ENCODE peak calls at places on chromosomes 3 and 15, in ten cellular contexts. F is uterus, L is tibial artery, W is testis, D is right atrium auricular region, P is fibroblast of lung, H is stomach, S is Panc1, B is A549, I is adrenal gland. G is an unnamed sample.

GRCh38 chr3:126142652-126143051 is 37.7 kb downstream of the ALDH1L1 start:
- DNase-seq in F (no peak), L (no peak), W (no peak), D (no peak), P (no peak), H (no peak), S (no peak), B (no peak), I (no peak), G (no peak)

GRCh38 chr3:58008140-58009025 is at the start of gene FLNB:
- DNase-seq in F (peak; percentile 72), L (peak; percentile 85), W (peak; percentile 75), D (no peak), P (peak; percentile 66), H (peak; percentile 77), S (no peak), B (peak; percentile 65), I (peak; percentile 83), G (peak; percentile 53)

GRCh38 chr3:71513081-71513480 is 70.4 kb downstream of the FOXP1 start:
- DNase-seq in F (no peak), L (no peak), W (no peak), D (no peak), P (no peak), H (no peak), S (no peak), B (no peak), I (no peak), G (no peak)

GRCh38 chr3:109071349-109072142 is 46.4 kb downstream of the MORC1 start:
- DNase-seq in F (no peak), L (no peak), W (no peak), D (no peak), P (no peak), H (peak; percentile 29), S (no peak), B (no peak), I (no peak), G (no peak)

GRCh38 chr15:43465105-43465504 is 27.9 kb downstream of the TP53BP1 start:
- DNase-seq in F (no peak), L (no peak), W (no peak), D (no peak), P (peak; percentile 95), H (no peak), S (no peak), B (no peak), I (no peak), G (peak; percentile 52)

GRCh38 chr3:57998366-57999283 is 9.6 kb upstream of the FLNB start:
- DNase-seq in F (peak; percentile 57), L (no peak), W (peak; percentile 87), D (no peak), P (no peak), H (peak; percentile 51), S (no peak), B (no peak), I (no peak), G (peak; percentile 52)

GRCh38 chr3:103295974-103296570 is 861.3 kb downstream of the ZPLD1 start:
- DNase-seq in F (no peak), L (no peak), W (no peak), D (no peak), P (peak; percentile 48), H (no peak), S (peak; percentile 4), B (no peak), I (no peak), G (peak; percentile 2)

GRCh38 chr15:48751595-48751994 is 59.3 kb downstream of the CEP152 start:
- DNase-seq in F (no peak), L (no peak), W (no peak), D (no peak), P (no peak), H (no peak), S (no peak), B (no peak), I (no peak), G (no peak)

GRCh38 chr15:99409097-99409473 is 156.7 kb upstream of the MEF2A start:
- DNase-seq in F (peak; percentile 61), L (peak; percentile 81), W (peak; percentile 69), D (peak; percentile 78), P (peak; percentile 72), H (peak; percentile 65), S (peak; percentile 13), B (peak; percentile 76), I (no peak), G (peak; percentile 37)

GRCh38 chr3:155958676-155959075 is 88.2 kb downstream of the GMPS start:
- DNase-seq in F (no peak), L (no peak), W (no peak), D (no peak), P (no peak), H (no peak), S (no peak), B (no peak), I (no peak), G (no peak)

GRCh38 chr3:187166750-187167149 is 27.5 kb upstream of the RPL39L start:
- DNase-seq in F (no peak), L (no peak), W (no peak), D (no peak), P (no peak), H (no peak), S (no peak), B (no peak), I (no peak), G (no peak)

GRCh38 chr3:139982404-139982803 is 47.4 kb downstream of the CLSTN2 start:
- DNase-seq in F (no peak), L (no peak), W (no peak), D (no peak), P (no peak), H (no peak), S (no peak), B (no peak), I (no peak), G (no peak)

GRCh38 chr3:161415506-161416231 is 44.4 kb upstream of the SPTSSB start:
- DNase-seq in F (no peak), L (no peak), W (no peak), D (no peak), P (peak; percentile 87), H (peak; percentile 35), S (no peak), B (no peak), I (no peak), G (peak; percentile 86)

GRCh38 chr3:35422826-35423601 is 216.3 kb upstream of the ARPP21 start:
- DNase-seq in F (no peak), L (no peak), W (no peak), D (no peak), P (no peak), H (no peak), S (no peak), B (no peak), I (no peak), G (peak; percentile 54)

GRCh38 chr15:90857337-90857736 is 11.1 kb upstream of the FURIN start:
- DNase-seq in F (no peak), L (no peak), W (no peak), D (no peak), P (no peak), H (no peak), S (no peak), B (no peak), I (no peak), G (no peak)

GRCh38 chr15:91150492-91151160 is 50.6 kb downstream of the SV2B start:
- DNase-seq in F (no peak), L (no peak), W (no peak), D (no peak), P (no peak), H (no peak), S (no peak), B (no peak), I (no peak), G (no peak)

GRCh38 chr3:147305533-147306241 is 100.7 kb downstream of the ZIC4 start:
- DNase-seq in F (no peak), L (no peak), W (no peak), D (no peak), P (peak; percentile 8), H (no peak), S (no peak), B (no peak), I (no peak), G (no peak)

GRCh38 chr15:65396283-65396964 is 18.6 kb upstream of the IGDCC3 start:
- DNase-seq in F (no peak), L (no peak), W (no peak), D (no peak), P (no peak), H (no peak), S (no peak), B (no peak), I (no peak), G (no peak)

GRCh38 chr15:65394280-65394789 is 16.5 kb upstream of the IGDCC3 start:
- DNase-seq in F (no peak), L (no peak), W (no peak), D (no peak), P (no peak), H (no peak), S (no peak), B (no peak), I (no peak), G (no peak)

GRCh38 chr15:65394936-65395335 is 17.1 kb upstream of the IGDCC3 start:
- DNase-seq in F (no peak), L (no peak), W (no peak), D (no peak), P (no peak), H (no peak), S (no peak), B (no peak), I (no peak), G (no peak)

GRCh38 chr15:65396965-65397317 is 19.1 kb upstream of the IGDCC3 start:
- DNase-seq in F (no peak), L (no peak), W (no peak), D (no peak), P (no peak), H (no peak), S (no peak), B (no peak), I (no peak), G (no peak)

GRCh38 chr15:65395567-65396185 is 17.9 kb upstream of the IGDCC3 start:
- DNase-seq in F (no peak), L (no peak), W (no peak), D (no peak), P (no peak), H (no peak), S (no peak), B (no peak), I (no peak), G (no peak)
- H3K4me3 ChIP-seq in F (no peak overlapping the region), L (no peak overlapping the region), W (no peak overlapping the region), D (no peak overlapping the region), P (no peak overlapping the region), H (no peak overlapping the region), S (no peak overlapping the region), B (no peak overlapping the region), I (no peak overlapping the region), G (no peak overlapping the region)

GRCh38 chr3:46882377-46883015 is 5.0 kb downstream of the PTH1R start:
- DNase-seq in F (peak; percentile 57), L (peak; percentile 76), W (no peak), D (no peak), P (peak; percentile 52), H (no peak), S (no peak), B (no peak), I (no peak), G (no peak)
- H3K27ac ChIP-seq in F (peak overlapping the region; percentile 92), L (peak overlapping the region; percentile 92), W (peak overlapping the region; percentile 68), D (peak overlapping the region; percentile 76), P (no peak overlapping the region), H (peak overlapping the region; percentile 52), S (no peak overlapping the region), B (peak overlapping the region; percentile 76), I (peak overlapping the region; percentile 10), G (no peak overlapping the region)

GRCh38 chr3:65402597-65402996 is 636.1 kb downstream of the MAGI1 start:
- DNase-seq in F (no peak), L (no peak), W (no peak), D (no peak), P (peak; percentile 82), H (no peak), S (peak; percentile 50), B (no peak), I (no peak), G (peak; percentile 71)
- TF ChIP-seq CTCF in F (no peak), L (no peak), W (no peak), D (no peak), P (no peak), H (no peak), S (no peak), B (no peak), I (no peak), G (peak; percentile 21)

GRCh38 chr3:197280156-197280555 is 18.3 kb downstream of the DLG1 start:
- DNase-seq in F (no peak), L (no peak), W (no peak), D (no peak), P (no peak), H (no peak), S (no peak), B (no peak), I (no peak), G (no peak)
- H3K4me3 ChIP-seq in F (no peak overlapping the region), L (no peak overlapping the region), W (no peak overlapping the region), D (no peak overlapping the region), P (no peak overlapping the region), H (no peak overlapping the region), S (no peak overlapping the region), B (no peak overlapping the region), I (no peak overlapping the region), G (no peak overlapping the region)